ENCODE peak calls at places on chromosomes 3 and 15, in four cellular contexts. I is endothelial cell; A is CD4-positive, alpha-beta T cell; F is T-helper 17 cell. C is an unnamed sample.

GRCh38 chr15:86735244-86736040 is 655.8 kb downstream of the AGBL1 start:
- DNase-seq in I (no peak), F (no peak), A (no peak), C (no peak)

GRCh38 chr3:140276698-140277097 is 341.7 kb downstream of the CLSTN2 start:
- DNase-seq in A (no peak), I (peak), F (no peak), C (no peak)

GRCh38 chr3:175273573-175273972 is 414.4 kb downstream of the NAALADL2 start:
- DNase-seq in A (no peak), F (no peak), I (no peak), C (no peak)

GRCh38 chr3:186413615-186414415 is 51.8 kb upstream of the DGKG start:
- DNase-seq in A (no peak), I (peak), F (no peak), C (no peak)

GRCh38 chr15:39720721-39721611 is 61.7 kb downstream of the FSIP1 start:
- DNase-seq in F (no peak), I (no peak), A (no peak), C (no peak)

GRCh38 chr15:86300371-86301106 is 220.9 kb downstream of the AGBL1 start:
- DNase-seq in F (no peak), A (no peak), I (no peak), C (no peak)

GRCh38 chr15:88246666-88247446 is 9.7 kb downstream of the NTRK3 start:
- DNase-seq in F (peak), I (peak), A (peak), C (peak)

GRCh38 chr3:25906132-25906906 is 116.4 kb downstream of the OXSM start:
- DNase-seq in F (no peak), A (no peak), I (no peak), C (no peak)

GRCh38 chr15:30929064-30929669 is 25.5 kb downstream of the FAN1 start:
- DNase-seq in A (no peak), F (no peak), I (no peak), C (no peak)

GRCh38 chr15:69734699-69735098 is 282.1 kb downstream of the RPLP1 start:
- DNase-seq in A (no peak), F (no peak), I (no peak), C (no peak)

GRCh38 chr15:66569461-66570137 is 3.8 kb upstream of the LCTL start:
- DNase-seq in I (no peak), F (no peak), A (no peak), C (no peak)

GRCh38 chr3:103085465-103085864 is 650.6 kb downstream of the ZPLD1 start:
- DNase-seq in I (no peak), A (no peak), F (no peak), C (no peak)

GRCh38 chr3:13110678-13111116 is 37.5 kb upstream of the IQSEC1 start:
- DNase-seq in A (no peak), I (no peak), F (peak), C (no peak)

GRCh38 chr3:126524429-126524988 is 554 bp downstream of the CHST13 start:
- DNase-seq in A (no peak), F (no peak), I (no peak), C (no peak)

GRCh38 chr15:51887887-51888592 is 58.6 kb downstream of the TMOD3 start:
- DNase-seq in A (no peak), F (no peak), I (no peak), C (no peak)

GRCh38 chr3:160259589-160259988 is 34.4 kb downstream of the C3orf80 start:
- DNase-seq in A (no peak), I (no peak), F (no peak), C (no peak)

GRCh38 chr3:154971771-154972326 is 108.3 kb upstream of the MME start:
- DNase-seq in F (no peak), I (no peak), A (no peak), C (no peak)

GRCh38 chr15:51493892-51494291 is 128.7 kb downstream of the DMXL2 start:
- DNase-seq in I (no peak), A (no peak), F (no peak), C (no peak)

GRCh38 chr15:70778258-70779076 is 15.1 kb upstream of the UACA start:
- DNase-seq in A (no peak), F (no peak), I (no peak), C (no peak)

GRCh38 chr15:100180921-100181320 is 160.9 kb downstream of the ADAMTS17 start:
- DNase-seq in I (no peak), F (no peak), A (no peak), C (no peak)

GRCh38 chr15:62365795-62366442 is 200.8 kb upstream of the C2CD4B start:
- DNase-seq in F (no peak), A (no peak), I (no peak), C (no peak)

GRCh38 chr3:42680806-42681205 is 4.5 kb upstream of the KLHL40 start:
- DNase-seq in I (no peak), F (no peak), A (no peak), C (no peak)